ENCODE peak calls at places on chromosomes 2 and 18, in ten cellular contexts. K, D, A, O, M, F, U, Y, Q and L are unnamed samples.

GRCh38 chr2:68834737-68835136 is 36.5 kb downstream of the BMP10 start:
- DNase-seq in K (no peak), D (no peak), A (no peak), O (no peak), M (no peak), F (no peak), U (no peak), Y (peak), Q (no peak), L (no peak)

GRCh38 chr2:170180031-170180566 is 2.2 kb downstream of the MYO3B start:
- DNase-seq in K (no peak), D (no peak), A (no peak), O (peak), M (no peak), F (no peak), U (peak), Y (peak), Q (no peak), L (peak)

GRCh38 chr2:240896871-240897692 is 1.1 kb upstream of the MAB21L4 start:
- DNase-seq in K (no peak), D (no peak), A (peak), O (no peak), M (no peak), F (no peak), U (no peak), Y (no peak), Q (no peak), L (no peak)

GRCh38 chr18:59222341-59222740 is 2.4 kb downstream of the GRP start:
- DNase-seq in K (no peak), D (no peak), A (no peak), O (no peak), M (no peak), F (no peak), U (no peak), Y (no peak), Q (no peak), L (no peak)

GRCh38 chr2:157592983-157593382 is 35.7 kb downstream of the ACVR1C start:
- DNase-seq in K (no peak), D (peak), A (peak), O (no peak), M (no peak), F (peak), U (no peak), Y (peak), Q (no peak), L (no peak)

GRCh38 chr2:134919360-134920210 is 963 bp downstream of the CCNT2 start:
- DNase-seq in K (peak), D (peak), A (peak), O (peak), M (peak), F (peak), U (no peak), Y (peak), Q (no peak), L (no peak)

GRCh38 chr2:222977121-222977520 is 74.9 kb upstream of the KCNE4 start:
- DNase-seq in K (no peak), D (no peak), A (no peak), O (no peak), M (no peak), F (no peak), U (no peak), Y (no peak), Q (no peak), L (no peak)

GRCh38 chr2:151973901-151974199 is 125.0 kb downstream of the CACNB4 start:
- DNase-seq in K (peak), D (peak), A (no peak), O (peak), M (no peak), F (peak), U (peak), Y (peak), Q (no peak), L (no peak)

GRCh38 chr18:49460958-49461601 is 635 bp upstream of the DYM start:
- DNase-seq in K (no peak), D (peak), A (peak), O (peak), M (no peak), F (peak), U (peak), Y (no peak), Q (no peak), L (no peak)

GRCh38 chr2:63047534-63048281 is 2.9 kb upstream of the OTX1 start:
- DNase-seq in K (peak), D (no peak), A (no peak), O (peak), M (peak), F (no peak), U (peak), Y (no peak), Q (no peak), L (peak)

GRCh38 chr2:204967199-204967995 is 422.1 kb downstream of the PARD3B start:
- DNase-seq in K (no peak), D (no peak), A (no peak), O (no peak), M (peak), F (peak), U (no peak), Y (peak), Q (no peak), L (peak)

GRCh38 chr2:46339676-46340459 is 42.7 kb downstream of the EPAS1 start:
- DNase-seq in K (no peak), D (peak), A (no peak), O (no peak), M (no peak), F (no peak), U (no peak), Y (no peak), Q (no peak), L (peak)
- TF ChIP-seq CTCF in K (no peak), D (peak), A (no peak), O (no peak), M (no peak), F (no peak), U (no peak), Y (no peak), Q (no peak), L (peak)

GRCh38 chr18:50586710-50587109 is 26.8 kb downstream of the MAPK4 start:
- DNase-seq in K (no peak), D (peak), A (peak), O (no peak), M (no peak), F (no peak), U (no peak), Y (no peak), Q (no peak), L (no peak)
- TF ChIP-seq CTCF in K (peak), D (peak), A (peak), O (peak), M (peak), F (no peak), U (peak), Y (no peak), Q (no peak), L (peak)

GRCh38 chr2:75719616-75720015 is 8.9 kb upstream of the GCFC2 start:
- DNase-seq in K (no peak), D (no peak), A (no peak), O (no peak), M (no peak), F (no peak), U (no peak), Y (no peak), Q (no peak), L (no peak)

GRCh38 chr2:75720525-75720924 is 9.8 kb upstream of the GCFC2 start:
- DNase-seq in K (no peak), D (no peak), A (no peak), O (no peak), M (no peak), F (no peak), U (no peak), Y (no peak), Q (no peak), L (no peak)

GRCh38 chr2:75710577-75711253 is at the start of gene GCFC2:
- DNase-seq in K (peak), D (peak), A (peak), O (peak), M (peak), F (peak), U (peak), Y (peak), Q (peak), L (peak)

GRCh38 chr2:75716406-75716805 is 5.7 kb upstream of the GCFC2 start:
- DNase-seq in K (no peak), D (peak), A (no peak), O (no peak), M (no peak), F (no peak), U (no peak), Y (no peak), Q (no peak), L (no peak)
- TF ChIP-seq CTCF in K (no peak), D (no peak), A (no peak), O (peak), M (no peak), F (no peak), U (no peak), Y (no peak), Q (no peak), L (no peak)

GRCh38 chr2:26059542-26059941 is 25.7 kb downstream of the RAB10 start:
- DNase-seq in K (no peak), D (no peak), A (no peak), O (no peak), M (no peak), F (no peak), U (no peak), Y (no peak), Q (no peak), L (no peak)
- TF ChIP-seq CTCF in K (no peak), D (no peak), A (no peak), O (peak), M (no peak), F (no peak), U (no peak), Y (no peak), Q (no peak), L (no peak)

GRCh38 chr2:5365871-5366461 is 326.2 kb upstream of the SOX11 start:
- DNase-seq in K (peak), D (peak), A (peak), O (no peak), M (peak), F (peak), U (peak), Y (peak), Q (no peak), L (peak)

GRCh38 chr2:5364361-5364760 is 327.8 kb upstream of the SOX11 start:
- DNase-seq in K (no peak), D (no peak), A (no peak), O (no peak), M (no peak), F (no peak), U (no peak), Y (no peak), Q (no peak), L (no peak)

GRCh38 chr2:5373200-5373599 is 319.0 kb upstream of the SOX11 start:
- DNase-seq in K (peak), D (no peak), A (no peak), O (no peak), M (no peak), F (peak), U (peak), Y (no peak), Q (no peak), L (peak)

GRCh38 chr2:5367321-5367720 is 324.9 kb upstream of the SOX11 start:
- DNase-seq in K (no peak), D (no peak), A (no peak), O (no peak), M (no peak), F (no peak), U (no peak), Y (no peak), Q (no peak), L (no peak)

DNA sequence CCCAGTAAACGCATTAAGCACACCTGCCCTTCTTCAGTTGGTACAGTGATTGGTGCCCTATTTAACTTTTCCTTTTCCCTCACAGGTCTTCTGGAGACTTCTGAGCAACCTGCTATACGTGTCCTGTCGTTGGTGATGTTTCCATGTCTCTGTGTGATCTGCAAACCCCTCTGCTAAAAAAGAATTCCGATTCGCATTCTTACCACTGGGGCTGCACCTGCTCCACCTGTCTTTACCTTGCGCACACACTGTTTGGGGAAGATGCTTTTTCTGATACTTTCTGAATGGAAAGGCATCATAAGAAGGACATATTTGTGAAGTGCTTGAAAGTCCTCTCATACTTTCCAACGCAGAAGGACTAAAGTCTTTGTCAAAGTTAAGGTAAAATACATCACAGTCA is 323.9 kb upstream of the SOX11 start:
- DNase-seq in K (no peak), D (no peak), A (no peak), O (no peak), M (no peak), F (no peak), U (peak), Y (no peak), Q (no peak), L (no peak)
- TF ChIP-seq CTCF in K (no peak), D (no peak), A (no peak), O (no peak), M (no peak), F (no peak), U (peak), Y (no peak), Q (no peak), L (peak)

GRCh38 chr2:168116448-168116847 is 130.9 kb downstream of the STK39 start:
- DNase-seq in K (peak), D (no peak), A (peak), O (no peak), M (no peak), F (no peak), U (peak), Y (no peak), Q (no peak), L (peak)
- TF ChIP-seq CTCF in K (peak), D (no peak), A (no peak), O (peak), M (no peak), F (peak), U (peak), Y (no peak), Q (no peak), L (peak)

GRCh38 chr2:166360906-166361305 is 14.8 kb downstream of the SCN9A start:
- DNase-seq in K (no peak), D (no peak), A (no peak), O (no peak), M (no peak), F (no peak), U (no peak), Y (no peak), Q (no peak), L (no peak)

GRCh38 chr2:166365239-166365638 is 10.5 kb downstream of the SCN9A start:
- DNase-seq in K (no peak), D (no peak), A (no peak), O (no peak), M (no peak), F (no peak), U (no peak), Y (no peak), Q (no peak), L (no peak)

GRCh38 chr2:166360426-166360825 is 15.3 kb downstream of the SCN9A start:
- DNase-seq in K (no peak), D (no peak), A (no peak), O (no peak), M (no peak), F (no peak), U (no peak), Y (no peak), Q (no peak), L (no peak)

GRCh38 chr2:166364476-166365161 is 11.1 kb downstream of the SCN9A start:
- DNase-seq in K (no peak), D (no peak), A (no peak), O (no peak), M (no peak), F (no peak), U (no peak), Y (no peak), Q (no peak), L (no peak)

GRCh38 chr2:166361351-166362153 is 14.2 kb downstream of the SCN9A start:
- DNase-seq in K (no peak), D (peak), A (peak), O (no peak), M (no peak), F (peak), U (peak), Y (peak), Q (no peak), L (peak)
- TF ChIP-seq CTCF in K (no peak), D (peak), A (peak), O (peak), M (no peak), F (no peak), U (peak), Y (peak), Q (peak), L (peak)

GRCh38 chr2:102303589-102303988 is 7.8 kb upstream of the IL1RL1 start:
- DNase-seq in K (no peak), D (no peak), A (no peak), O (no peak), M (no peak), F (no peak), U (no peak), Y (no peak), Q (no peak), L (no peak)

GRCh38 chr2:102304268-102304667 is 7.1 kb upstream of the IL1RL1 start:
- DNase-seq in K (no peak), D (peak), A (peak), O (no peak), M (no peak), F (peak), U (no peak), Y (no peak), Q (no peak), L (no peak)

GRCh38 chr2:102304711-102305591 is 6.4 kb upstream of the IL1RL1 start:
- DNase-seq in K (no peak), D (no peak), A (no peak), O (no peak), M (peak), F (no peak), U (no peak), Y (no peak), Q (no peak), L (no peak)

GRCh38 chr2:102302458-102302857 is 8.9 kb upstream of the IL1RL1 start:
- DNase-seq in K (no peak), D (no peak), A (no peak), O (no peak), M (no peak), F (no peak), U (no peak), Y (no peak), Q (no peak), L (no peak)

GRCh38 chr2:102301867-102302362 is 9.4 kb upstream of the IL1RL1 start:
- DNase-seq in K (peak), D (peak), A (peak), O (no peak), M (peak), F (no peak), U (peak), Y (peak), Q (no peak), L (no peak)
- TF ChIP-seq CTCF in K (no peak), D (peak), A (peak), O (peak), M (no peak), F (peak), U (peak), Y (peak), Q (no peak), L (peak)

DNA sequence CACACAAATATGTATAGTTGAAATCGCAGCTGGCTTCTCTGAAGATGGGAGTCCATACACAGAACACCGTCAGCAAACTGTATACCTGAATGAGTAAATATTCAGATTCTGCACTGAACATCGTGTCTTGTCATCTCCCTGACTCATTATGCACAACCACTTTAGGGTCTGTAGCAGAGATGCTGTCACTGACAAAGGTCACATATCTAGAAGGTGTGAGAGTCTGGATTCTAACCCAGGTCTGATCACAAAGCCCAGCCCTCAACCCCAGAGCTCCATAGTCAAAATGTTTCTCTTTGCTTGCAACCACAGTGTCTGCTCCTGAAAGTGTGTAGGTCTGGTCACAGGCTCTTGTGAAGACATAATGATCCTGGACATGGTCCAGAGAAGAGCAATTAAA is 78.3 kb upstream of the PAX8 start:
- DNase-seq in K (no peak), D (no peak), A (no peak), O (no peak), M (peak), F (no peak), U (no peak), Y (no peak), Q (no peak), L (no peak)
- TF ChIP-seq CTCF in K (no peak), D (no peak), A (no peak), O (no peak), M (no peak), F (no peak), U (no peak), Y (no peak), Q (no peak), L (no peak)